ENCODE peak calls at places on chromosomes 2 and 18, in ten cellular contexts. M, E, N, J, P, V, R, S, B and O are unnamed samples. For H3K4me1, the result is how much of the 10 kb centered on the place peaks cover.

GRCh38 chr18:24153397-24153796 is 14.5 kb downstream of the CABYR start:
- DNase-seq in M (no peak), E (no peak), N (no peak), J (no peak), P (no peak), V (no peak), R (no peak), S (no peak), B (no peak), O (no peak)

GRCh38 chr18:70384181-70384790 is 95.4 kb downstream of the SOCS6 start:
- DNase-seq in M (no peak), E (no peak), N (no peak), J (peak), P (no peak), V (no peak), R (no peak), S (peak), B (peak), O (no peak)

GRCh38 chr2:236731767-236732580 is 162.3 kb downstream of the ACKR3 start:
- DNase-seq in M (no peak), E (no peak), N (peak), J (peak), P (no peak), V (peak), R (peak), S (peak), B (peak), O (peak)

GRCh38 chr2:69768217-69768616 is 26.3 kb downstream of the ANXA4 start:
- DNase-seq in M (no peak), E (no peak), N (no peak), J (no peak), P (no peak), V (no peak), R (no peak), S (no peak), B (no peak), O (no peak)

GRCh38 chr18:3093624-3094354 is 80.8 kb upstream of the LPIN2 start:
- DNase-seq in M (no peak), E (no peak), N (no peak), J (no peak), P (no peak), V (peak), R (no peak), S (no peak), B (no peak), O (no peak)

GRCh38 chr2:3039188-3040065 is 338.2 kb downstream of the EIPR1 start:
- DNase-seq in M (no peak), E (no peak), N (no peak), J (no peak), P (no peak), V (peak), R (no peak), S (no peak), B (no peak), O (no peak)

GRCh38 chr2:121177905-121178304 is 107.1 kb downstream of the TFCP2L1 start:
- DNase-seq in M (no peak), E (no peak), N (no peak), J (no peak), P (no peak), V (peak), R (no peak), S (no peak), B (no peak), O (no peak)

GRCh38 chr2:128395640-128396499 is 77.2 kb upstream of the HS6ST1 start:
- DNase-seq in M (no peak), E (no peak), N (no peak), J (peak), P (peak), V (no peak), R (no peak), S (peak), B (peak), O (peak)

GRCh38 chr2:236661762-236662110 is 92.1 kb downstream of the ACKR3 start:
- DNase-seq in M (no peak), E (no peak), N (no peak), J (peak), P (no peak), V (no peak), R (no peak), S (no peak), B (no peak), O (no peak)

GRCh38 chr2:85694052-85695025 is at the start of gene GNLY:
- DNase-seq in M (no peak), E (peak), N (no peak), J (no peak), P (no peak), V (no peak), R (no peak), S (no peak), B (no peak), O (no peak)

GRCh38 chr2:150491943-150492342 is 4.5 kb upstream of the RND3 start:
- DNase-seq in M (no peak), E (no peak), N (no peak), J (no peak), P (no peak), V (no peak), R (no peak), S (peak), B (peak), O (no peak)

GRCh38 chr2:38947241-38948239 is 57.9 kb downstream of the ARHGEF33 start:
- DNase-seq in M (no peak), E (peak), N (peak), J (peak), P (peak), V (peak), R (peak), S (peak), B (peak), O (peak)

GRCh38 chr2:28052691-28053090 is 162.2 kb downstream of the BABAM2 start:
- DNase-seq in M (no peak), E (no peak), N (no peak), J (peak), P (no peak), V (no peak), R (no peak), S (peak), B (no peak), O (no peak)

GRCh38 chr2:198312621-198313483 is 508.5 kb downstream of the PLCL1 start:
- DNase-seq in M (no peak), E (no peak), N (no peak), J (no peak), P (no peak), V (no peak), R (no peak), S (no peak), B (no peak), O (no peak)

GRCh38 chr2:72129676-72130340 is 17.9 kb downstream of the CYP26B1 start:
- DNase-seq in M (no peak), E (no peak), N (no peak), J (peak), P (peak), V (peak), R (no peak), S (no peak), B (no peak), O (peak)

GRCh38 chr18:2655954-2656236 is 369 bp downstream of the SMCHD1 start:
- DNase-seq in M (no peak), E (no peak), N (no peak), J (no peak), P (no peak), V (no peak), R (no peak), S (peak), B (no peak), O (no peak)

GRCh38 chr2:151051584-151052220 is 210.0 kb downstream of the RBM43 start:
- DNase-seq in M (no peak), E (peak), N (no peak), J (peak), P (peak), V (peak), R (no peak), S (no peak), B (peak), O (no peak)

GRCh38 chr2:211175956-211176355 is 619.6 kb downstream of the CPS1 start:
- DNase-seq in M (no peak), E (no peak), N (no peak), J (no peak), P (no peak), V (no peak), R (no peak), S (no peak), B (no peak), O (no peak)

GRCh38 chr2:11326692-11327211 is 17.7 kb downstream of the ROCK2 start:
- DNase-seq in M (no peak), E (no peak), N (no peak), J (no peak), P (no peak), V (no peak), R (no peak), S (no peak), B (no peak), O (no peak)
- H3K4me3 ChIP-seq in M (no peak), E (no peak), N (no peak), J (no peak), P (no peak), V (no peak), R (no peak), S (no peak), B (no peak), O (no peak)

GRCh38 chr2:675460-675859 is 1.7 kb downstream of the TMEM18 start:
- DNase-seq in M (peak), E (no peak), N (no peak), J (no peak), P (no peak), V (no peak), R (no peak), S (no peak), B (no peak), O (no peak)
- H3K4me1 ChIP-seq in M (under half), E (under half), N (under half), J (under half), P (under half), V (under half), R (under half), S (under half), B (under half), O (under half)

GRCh38 chr18:44793685-44794084 is 113.0 kb downstream of the SETBP1 start:
- DNase-seq in M (no peak), E (no peak), N (no peak), J (no peak), P (no peak), V (no peak), R (no peak), S (no peak), B (no peak), O (no peak)
- H3K27ac ChIP-seq in M (no peak), E (no peak), N (peak), J (peak), P (no peak), V (no peak), R (no peak), S (no peak), B (no peak), O (peak)

DNA sequence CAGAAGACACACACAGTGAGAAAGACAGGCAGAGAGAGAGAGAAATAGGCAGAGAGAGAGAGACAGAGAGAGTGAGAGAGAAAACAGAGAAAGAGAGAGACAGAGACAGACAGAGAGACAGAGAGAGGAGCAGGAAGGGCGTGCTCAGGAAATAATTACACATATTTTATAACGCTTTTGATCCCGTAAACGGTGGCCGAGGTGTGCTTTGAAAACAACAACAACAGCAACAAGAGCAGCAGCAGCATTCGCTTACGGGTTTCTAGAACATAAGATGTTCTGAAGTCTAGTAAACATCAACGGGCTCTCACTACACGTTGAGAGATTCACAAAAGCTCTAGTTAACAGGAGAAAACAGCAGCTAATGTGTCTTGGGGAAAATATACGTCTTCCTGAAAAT is 105.6 kb upstream of the ANKRD30BL start:
- DNase-seq in M (no peak), E (no peak), N (no peak), J (peak), P (no peak), V (no peak), R (no peak), S (no peak), B (peak), O (no peak)
- H3K4me3 ChIP-seq in M (no peak), E (no peak), N (peak), J (peak), P (no peak), V (peak), R (peak), S (peak), B (no peak), O (no peak)